ENCODE peak calls at places on chromosomes 4 and X, in six cellular contexts. P is sigmoid colon, J is tibial nerve, W is stomach, E is A549, U is GM12878. N is an unnamed sample.

GRCh38 chrX:115592997-115593734 is 32.2 kb downstream of the PLS3 start:
- DNase-seq in P (no peak), J (no peak), W (no peak), E (no peak), U (no peak), N (no peak)

GRCh38 chr4:78735697-78736096 is 40.5 kb upstream of the BMP2K start:
- DNase-seq in P (no peak), J (no peak), W (no peak), E (no peak), U (no peak), N (no peak)

GRCh38 chrX:71178908-71179307 is 34.3 kb downstream of the NLGN3 start:
- DNase-seq in P (peak; percentile 78), J (peak; percentile 40), W (peak; percentile 65), E (peak; percentile 36), U (peak; percentile 31), N (peak; percentile 73)

GRCh38 chr4:107711831-107712230 is 8.2 kb downstream of the PAPSS1 start:
- DNase-seq in P (no peak), J (no peak), W (no peak), E (no peak), U (no peak), N (no peak)

GRCh38 chr4:56314207-56314915 is 72.9 kb downstream of the AASDH start:
- DNase-seq in P (no peak), J (no peak), W (no peak), E (no peak), U (no peak), N (no peak)

GRCh38 chrX:4710618-4711433 is 997.4 kb upstream of the PRKX start:
- DNase-seq in P (no peak), J (no peak), W (peak; percentile 76), E (no peak), U (peak; percentile 16), N (no peak)

GRCh38 chr4:154208424-154208823 is 283.2 kb downstream of the DCHS2 start:
- DNase-seq in P (no peak), J (no peak), W (no peak), E (no peak), U (no peak), N (no peak)

GRCh38 chrX:110454336-110454735 is 95.7 kb downstream of the RTL9 start:
- DNase-seq in P (no peak), J (no peak), W (no peak), E (no peak), U (no peak), N (no peak)

GRCh38 chr4:146590801-146591200 is 47.9 kb upstream of the POU4F2 start:
- DNase-seq in P (no peak), J (no peak), W (no peak), E (no peak), U (no peak), N (no peak)

GRCh38 chrX:153816821-153817220 is 13.5 kb downstream of the PDZD4 start:
- DNase-seq in P (no peak), J (no peak), W (no peak), E (no peak), U (no peak), N (no peak)

GRCh38 chr4:24792552-24792951 is 2.8 kb upstream of the SOD3 start:
- DNase-seq in P (no peak), J (no peak), W (no peak), E (no peak), U (no peak), N (no peak)

GRCh38 chr4:139453041-139453370 is 915 bp upstream of the RAB33B start:
- DNase-seq in P (no peak), J (peak; percentile 49), W (no peak), E (peak; percentile 70), U (peak; percentile 59), N (no peak)
- TF ChIP-seq CTCF in P (peak; percentile 18), J (peak; percentile 17), W (peak; percentile 22), E (no peak), U (peak; percentile 36), N (no peak)

DNA sequence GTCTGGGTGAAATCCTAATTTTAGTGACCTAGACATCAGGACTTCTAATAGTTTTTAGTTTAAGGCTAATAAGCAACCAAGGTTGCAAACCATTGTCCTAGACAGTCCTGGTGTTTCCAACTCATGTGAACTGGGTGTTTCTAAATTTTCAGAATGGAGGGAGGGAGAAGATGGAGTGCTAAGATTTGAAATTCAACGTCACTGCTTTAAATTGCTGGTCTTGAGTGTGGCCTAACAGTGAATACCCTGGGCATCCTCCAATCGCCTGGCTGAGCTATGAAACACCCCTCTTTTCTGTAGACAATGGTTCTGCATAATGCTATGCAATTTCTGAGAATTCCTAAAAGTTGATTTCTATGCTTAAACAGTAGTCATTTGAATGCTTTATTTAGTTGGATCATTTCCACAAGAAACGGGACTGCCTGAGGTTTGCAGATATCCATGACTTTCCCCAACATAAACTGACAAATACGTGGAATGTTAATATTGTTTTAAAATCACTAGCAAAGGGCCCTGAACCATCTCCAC is 1.2 kb downstream of the FBXL5 start:
- DNase-seq in P (no peak), J (no peak), W (no peak), E (no peak), U (no peak), N (no peak)
- TF ChIP-seq EP300 in P (no peak), J (no peak), W (no peak), E (no peak), U (no peak), N (no peak)

DNA sequence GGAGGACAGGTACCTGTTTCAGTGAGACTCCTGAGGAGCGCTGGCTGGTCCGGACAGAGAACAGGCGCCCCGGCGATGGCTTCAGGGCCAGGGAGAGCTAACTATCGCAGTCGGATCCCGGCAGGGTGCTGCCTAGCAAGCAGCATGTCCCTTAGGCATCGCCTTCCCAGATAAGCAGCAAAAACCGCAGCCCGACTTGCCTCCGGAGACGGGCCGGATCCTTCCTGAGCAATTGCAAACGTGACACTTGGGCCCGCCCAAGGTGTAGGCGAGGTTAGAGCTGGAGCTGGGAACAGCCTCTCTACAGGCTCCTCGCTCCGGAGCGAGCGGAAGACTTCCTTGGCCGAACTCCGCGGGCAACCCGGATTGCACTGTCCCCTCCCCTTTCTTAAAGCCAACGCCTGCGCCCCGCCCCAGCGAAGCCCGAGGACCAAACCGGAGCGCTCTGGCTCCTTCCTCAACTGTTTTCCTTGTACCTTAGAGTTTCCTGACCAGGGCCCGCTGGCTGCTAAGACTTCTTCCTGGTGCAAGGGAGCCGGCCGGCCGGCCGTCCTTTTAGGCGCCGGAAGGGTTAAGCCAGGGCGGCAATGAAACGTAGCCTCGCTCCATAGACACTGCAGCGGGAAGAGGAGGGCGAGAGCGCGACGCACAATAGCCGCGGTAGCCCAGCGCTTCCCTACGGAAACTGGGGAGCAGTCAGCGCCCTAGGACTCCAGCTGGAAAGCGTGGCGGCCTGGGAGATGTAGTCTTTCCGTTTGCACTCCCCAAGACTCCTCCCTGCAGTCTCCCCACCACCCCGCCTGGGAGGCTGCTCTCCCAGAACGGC is at the start of gene OPHN1:
- DNase-seq in P (peak; percentile 90), J (peak; percentile 59), W (peak; percentile 82), E (peak; percentile 51), U (no peak), N (peak; percentile 73)
- TF ChIP-seq POLR2A in P (peak; percentile 42), J (peak; percentile 7), W (no peak), E (peak; percentile 58), U (no peak), N (no peak)

GRCh38 chr4:52911684-52912294 is 49.7 kb downstream of the RASL11B start:
- DNase-seq in P (peak; percentile 76), J (peak; percentile 63), W (peak; percentile 84), E (peak; percentile 18), U (peak; percentile 9), N (peak; percentile 75)
- TF ChIP-seq CTCF in P (peak; percentile 50), J (peak; percentile 42), W (peak; percentile 51), E (peak; percentile 51), U (peak; percentile 92), N (no peak)